ENCODE peak calls at places on chromosomes 7 and 10, in seven cellular contexts. One of them, this sample, is unnamed. For H3K4me1, the result is how much of the 10 kb centered on the place peaks cover.

GRCh38 chr10:116469437-116469836 is 41.8 kb downstream of the PNLIPRP3 start:
- DNase-seq in stomach: no peak
- DNase-seq in body of pancreas: no peak
- DNase-seq in uterus: no peak
- DNase-seq in SK-N-SH: no peak
- DNase-seq in Panc1: no peak
- DNase-seq in A549: no peak
- DNase-seq in this sample: no peak

GRCh38 chr7:141754939-141755338 is 9.0 kb upstream of the TAS2R3 start:
- DNase-seq in stomach: no peak
- DNase-seq in body of pancreas: no peak
- DNase-seq in uterus: no peak
- DNase-seq in SK-N-SH: peak
- DNase-seq in Panc1: no peak
- DNase-seq in A549: peak
- DNase-seq in this sample: peak

GRCh38 chr7:91280180-91280579 is 15.9 kb downstream of the FZD1 start:
- DNase-seq in stomach: no peak
- DNase-seq in body of pancreas: no peak
- DNase-seq in uterus: no peak
- DNase-seq in SK-N-SH: no peak
- DNase-seq in Panc1: no peak
- DNase-seq in A549: no peak
- DNase-seq in this sample: no peak

GRCh38 chr7:30970594-30971094 is 6.9 kb downstream of the GHRHR start:
- DNase-seq in stomach: no peak
- DNase-seq in body of pancreas: no peak
- DNase-seq in uterus: no peak
- DNase-seq in SK-N-SH: peak
- DNase-seq in Panc1: no peak
- DNase-seq in A549: no peak
- DNase-seq in this sample: no peak

GRCh38 chr10:24622781-24623301 is 100.8 kb downstream of the ARHGAP21 start:
- DNase-seq in stomach: no peak
- DNase-seq in body of pancreas: no peak
- DNase-seq in uterus: no peak
- DNase-seq in SK-N-SH: no peak
- DNase-seq in Panc1: no peak
- DNase-seq in A549: no peak
- DNase-seq in this sample: no peak

GRCh38 chr7:117139691-117139984 is 183.2 kb downstream of the WNT2 start:
- DNase-seq in stomach: no peak
- DNase-seq in body of pancreas: no peak
- DNase-seq in uterus: no peak
- DNase-seq in SK-N-SH: no peak
- DNase-seq in Panc1: no peak
- DNase-seq in A549: no peak
- DNase-seq in this sample: no peak

GRCh38 chr10:5557040-5557721 is 32.4 kb downstream of the CALML3 start:
- DNase-seq in stomach: peak
- DNase-seq in body of pancreas: no peak
- DNase-seq in uterus: peak
- DNase-seq in SK-N-SH: no peak
- DNase-seq in Panc1: no peak
- DNase-seq in A549: no peak
- DNase-seq in this sample: no peak

GRCh38 chr7:97865104-97865503 is 7.1 kb downstream of the ASNS start:
- DNase-seq in stomach: no peak
- DNase-seq in body of pancreas: no peak
- DNase-seq in uterus: no peak
- DNase-seq in SK-N-SH: no peak
- DNase-seq in Panc1: no peak
- DNase-seq in A549: no peak
- DNase-seq in this sample: no peak

GRCh38 chr7:43537765-43538403 is 45.0 kb upstream of the STK17A start:
- DNase-seq in stomach: no peak
- DNase-seq in body of pancreas: no peak
- DNase-seq in uterus: no peak
- DNase-seq in SK-N-SH: no peak
- DNase-seq in Panc1: no peak
- DNase-seq in A549: no peak
- DNase-seq in this sample: no peak

GRCh38 chr7:26580666-26581065 is 283.7 kb downstream of the SKAP2 start:
- DNase-seq in stomach: no peak
- DNase-seq in body of pancreas: no peak
- DNase-seq in uterus: no peak
- DNase-seq in SK-N-SH: no peak
- DNase-seq in Panc1: no peak
- DNase-seq in A549: no peak
- DNase-seq in this sample: no peak

GRCh38 chr7:6718124-6718523 is 11.4 kb upstream of the ZNF12 start:
- DNase-seq in stomach: no peak
- DNase-seq in body of pancreas: no peak
- DNase-seq in uterus: no peak
- DNase-seq in SK-N-SH: no peak
- DNase-seq in Panc1: no peak
- DNase-seq in A549: no peak
- DNase-seq in this sample: no peak

GRCh38 chr10:33252324-33252723 is 82.1 kb downstream of the NRP1 start:
- DNase-seq in stomach: no peak
- DNase-seq in body of pancreas: no peak
- DNase-seq in uterus: no peak
- DNase-seq in SK-N-SH: no peak
- DNase-seq in Panc1: no peak
- DNase-seq in A549: no peak
- DNase-seq in this sample: no peak

GRCh38 chr7:142352543-142352942 is 94.7 kb upstream of the PRSS58 start:
- DNase-seq in stomach: no peak
- DNase-seq in body of pancreas: no peak
- DNase-seq in uterus: no peak
- DNase-seq in SK-N-SH: no peak
- DNase-seq in Panc1: no peak
- DNase-seq in A549: no peak
- DNase-seq in this sample: no peak

GRCh38 chr7:150322833-150323681 is at the start of the genes ACTR3C and LRRC61:
- DNase-seq in stomach: peak
- DNase-seq in body of pancreas: peak
- DNase-seq in uterus: peak
- DNase-seq in SK-N-SH: peak
- DNase-seq in Panc1: no peak
- DNase-seq in A549: no peak
- DNase-seq in this sample: peak

GRCh38 chr10:102795453-102796406 is 41.5 kb downstream of the CYP17A1 start:
- DNase-seq in stomach: no peak
- DNase-seq in body of pancreas: no peak
- DNase-seq in uterus: no peak
- DNase-seq in SK-N-SH: no peak
- DNase-seq in Panc1: no peak
- DNase-seq in A549: no peak
- DNase-seq in this sample: no peak

GRCh38 chr7:48171190-48171589 is at the start of gene ABCA13:
- DNase-seq in stomach: no peak
- DNase-seq in body of pancreas: no peak
- DNase-seq in uterus: no peak
- DNase-seq in SK-N-SH: no peak
- DNase-seq in Panc1: no peak
- DNase-seq in A549: no peak
- DNase-seq in this sample: peak

GRCh38 chr10:49164587-49165188 is 23.5 kb downstream of the TMEM273 start:
- DNase-seq in stomach: no peak
- DNase-seq in body of pancreas: peak
- DNase-seq in uterus: peak
- DNase-seq in SK-N-SH: peak
- DNase-seq in Panc1: peak
- DNase-seq in A549: peak
- DNase-seq in this sample: no peak

GRCh38 chr7:134058980-134059379 is 68.2 kb upstream of the LRGUK start:
- DNase-seq in stomach: no peak
- DNase-seq in body of pancreas: no peak
- DNase-seq in uterus: no peak
- DNase-seq in SK-N-SH: no peak
- DNase-seq in Panc1: no peak
- DNase-seq in A549: no peak
- DNase-seq in this sample: no peak

GRCh38 chr10:83179371-83179770 is 959.9 kb upstream of the GHITM start:
- DNase-seq in stomach: no peak
- DNase-seq in body of pancreas: no peak
- DNase-seq in uterus: no peak
- DNase-seq in SK-N-SH: no peak
- DNase-seq in Panc1: no peak
- DNase-seq in A549: no peak
- DNase-seq in this sample: no peak

GRCh38 chr7:139887895-139888518 is 58.9 kb downstream of the TBXAS1 start:
- DNase-seq in stomach: no peak
- DNase-seq in body of pancreas: no peak
- DNase-seq in uterus: no peak
- DNase-seq in SK-N-SH: no peak
- DNase-seq in Panc1: no peak
- DNase-seq in A549: no peak
- DNase-seq in this sample: no peak

DNA sequence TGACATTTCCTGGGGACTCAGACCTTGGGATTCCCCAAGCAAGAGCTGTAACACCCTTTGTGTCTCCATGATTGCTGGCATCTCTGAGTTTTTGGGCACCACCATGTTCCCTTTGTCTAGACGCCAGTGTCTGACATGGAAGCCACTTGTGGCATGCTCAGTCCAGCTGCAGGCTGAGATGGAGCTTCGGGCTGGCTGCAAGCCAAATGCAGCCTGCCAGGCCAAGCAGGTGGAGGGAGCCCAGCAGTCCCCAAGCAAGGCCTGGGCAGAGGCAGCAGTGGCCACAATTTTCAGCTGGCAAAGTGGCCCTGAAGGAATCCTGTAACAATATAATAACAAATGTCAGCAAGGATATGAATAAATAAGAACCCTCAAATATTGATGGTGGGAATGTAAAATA is 86.2 kb upstream of the ABCB5 start:
- DNase-seq in stomach: no peak
- DNase-seq in body of pancreas: no peak
- DNase-seq in uterus: no peak
- DNase-seq in SK-N-SH: no peak
- DNase-seq in Panc1: no peak
- DNase-seq in A549: no peak
- DNase-seq in this sample: no peak
- H3K4me1 ChIP-seq in stomach: under half
- H3K4me1 ChIP-seq in body of pancreas: under half
- H3K4me1 ChIP-seq in uterus: under half
- H3K4me1 ChIP-seq in SK-N-SH: under half
- H3K4me1 ChIP-seq in Panc1: under half
- H3K4me1 ChIP-seq in A549: under half
- H3K4me1 ChIP-seq in this sample: under half

GRCh38 chr10:131396108-131397010 is 84.8 kb upstream of the TCERG1L start:
- DNase-seq in stomach: no peak
- DNase-seq in body of pancreas: no peak
- DNase-seq in uterus: no peak
- DNase-seq in SK-N-SH: peak
- DNase-seq in Panc1: no peak
- DNase-seq in A549: peak
- DNase-seq in this sample: no peak
- TF ChIP-seq CTCF in stomach: no peak
- TF ChIP-seq CTCF in body of pancreas: no peak
- TF ChIP-seq CTCF in uterus: no peak
- TF ChIP-seq CTCF in SK-N-SH: no peak
- TF ChIP-seq CTCF in Panc1: no peak
- TF ChIP-seq CTCF in A549: no peak
- TF ChIP-seq CTCF in this sample: no peak

DNA sequence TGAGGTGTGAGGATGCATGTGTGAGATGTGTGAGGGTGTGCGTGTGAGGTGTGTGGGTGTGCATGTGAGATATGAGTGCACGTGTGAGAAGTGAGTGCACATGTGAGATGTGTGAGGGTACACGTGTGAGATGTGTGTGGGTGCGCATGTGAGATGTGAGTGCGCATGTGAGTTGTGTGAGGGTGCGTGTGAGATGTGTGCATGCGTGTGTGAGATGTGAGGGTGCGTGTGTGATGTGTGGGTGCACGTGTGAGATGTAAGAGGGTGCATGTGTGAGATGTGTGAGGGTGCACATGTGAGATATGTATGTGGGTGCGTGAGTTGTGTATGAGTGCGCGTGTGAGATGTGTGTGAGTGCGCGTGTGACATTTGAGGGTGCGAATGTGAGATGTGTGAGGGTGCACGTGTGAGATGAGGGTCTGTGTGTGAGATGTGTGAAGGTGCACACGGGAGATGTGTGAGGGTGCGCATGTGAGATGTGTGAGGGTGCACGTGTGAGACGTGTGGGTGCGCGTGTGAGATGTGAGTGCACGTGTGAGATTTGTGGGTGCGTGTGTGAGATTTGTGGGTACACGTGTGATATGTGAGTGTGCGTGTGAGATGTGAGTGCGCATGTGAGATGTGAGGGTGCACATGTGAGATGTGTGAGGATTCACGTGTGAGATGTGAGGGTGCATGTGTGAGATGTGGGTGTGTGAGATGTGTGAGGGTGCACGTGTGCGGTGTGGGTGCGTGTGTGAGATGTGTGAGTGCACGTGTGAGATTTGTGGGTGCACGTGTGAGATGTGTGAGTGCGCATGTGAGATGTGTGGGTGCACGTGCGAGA is 30.5 kb downstream of the PPIF start:
- DNase-seq in stomach: no peak
- DNase-seq in body of pancreas: no peak
- DNase-seq in uterus: no peak
- DNase-seq in SK-N-SH: no peak
- DNase-seq in Panc1: no peak
- DNase-seq in A549: no peak
- DNase-seq in this sample: no peak
- H3K4me1 ChIP-seq in stomach: half or more
- H3K4me1 ChIP-seq in body of pancreas: under half
- H3K4me1 ChIP-seq in uterus: under half
- H3K4me1 ChIP-seq in SK-N-SH: under half
- H3K4me1 ChIP-seq in Panc1: under half
- H3K4me1 ChIP-seq in A549: under half
- H3K4me1 ChIP-seq in this sample: under half

DNA sequence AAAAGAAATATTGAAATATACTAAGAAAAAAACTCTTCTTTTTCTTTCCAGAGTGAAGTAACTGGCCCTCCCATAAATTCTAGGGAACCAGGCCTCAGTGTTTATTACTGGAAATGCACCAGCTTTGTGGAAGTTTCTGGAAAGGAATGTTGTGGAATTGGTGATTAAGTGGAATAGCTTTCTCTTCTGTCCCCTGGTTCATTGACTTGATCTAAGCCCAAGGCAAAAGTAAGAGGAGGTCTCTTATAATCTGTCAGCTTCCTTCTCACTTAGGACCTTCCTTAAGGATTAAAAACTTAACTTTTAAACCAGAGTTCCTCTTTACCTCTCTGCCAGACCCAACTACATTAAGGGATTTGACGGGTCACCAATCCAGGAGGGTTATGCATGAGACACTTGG is 266.2 kb downstream of the SLC25A13 start:
- DNase-seq in stomach: no peak
- DNase-seq in body of pancreas: no peak
- DNase-seq in uterus: no peak
- DNase-seq in SK-N-SH: no peak
- DNase-seq in Panc1: no peak
- DNase-seq in A549: no peak
- DNase-seq in this sample: no peak
- TF ChIP-seq CTCF in stomach: no peak
- TF ChIP-seq CTCF in body of pancreas: no peak
- TF ChIP-seq CTCF in uterus: no peak
- TF ChIP-seq CTCF in SK-N-SH: no peak
- TF ChIP-seq CTCF in Panc1: no peak
- TF ChIP-seq CTCF in A549: no peak
- TF ChIP-seq CTCF in this sample: no peak

This sample was measured in foreskin keratinocyte.